ENCODE peak calls at places on chromosomes 11 and 22, in seven cellular contexts. V is NT2/D1, G is HCT116, E is SK-N-SH, A is GM12878, L is H1, B is K562. Y is an unnamed sample.

GRCh38 chr11:84465040-84465439 is 1162.1 kb downstream of the DLG2 start:
- DNase-seq in V (no peak), G (no peak), E (no peak), A (no peak), L (no peak), B (no peak), Y (no peak)

GRCh38 chr11:38562562-38562961 is 1964.5 kb upstream of the RAG2 start:
- DNase-seq in V (no peak), G (no peak), E (no peak), A (no peak), L (no peak), B (no peak), Y (no peak)

GRCh38 chr11:1970956-1971355 is 23.8 kb downstream of the MRPL23 start:
- DNase-seq in V (no peak), G (no peak), E (no peak), A (no peak), L (no peak), B (no peak), Y (no peak)

GRCh38 chr11:11450744-11451362 is 97.8 kb upstream of the CSNK2A3 start:
- DNase-seq in V (no peak), G (peak; percentile 26), E (no peak), A (no peak), L (no peak), B (no peak), Y (no peak)

GRCh38 chr22:49517211-49517610 is 310.5 kb downstream of the BRD1 start:
- DNase-seq in V (no peak), G (no peak), E (no peak), A (no peak), L (no peak), B (no peak), Y (no peak)

GRCh38 chr11:103716363-103716762 is 320.1 kb upstream of the DDI1 start:
- DNase-seq in V (no peak), G (no peak), E (no peak), A (no peak), L (no peak), B (no peak), Y (no peak)

GRCh38 chr22:38230108-38230825 is 28.5 kb downstream of the MAFF start:
- DNase-seq in V (peak; percentile 18), G (no peak), E (no peak), A (no peak), L (no peak), B (no peak), Y (peak; percentile 20)

GRCh38 chr11:6650980-6651379 is 4.6 kb downstream of the DCHS1 start:
- DNase-seq in V (no peak), G (no peak), E (no peak), A (no peak), L (no peak), B (peak; percentile 58), Y (no peak)

GRCh38 chr11:134282121-134283045 is 6.2 kb downstream of the GLB1L3 start:
- DNase-seq in V (no peak), G (no peak), E (no peak), A (no peak), L (no peak), B (no peak), Y (no peak)

DNA sequence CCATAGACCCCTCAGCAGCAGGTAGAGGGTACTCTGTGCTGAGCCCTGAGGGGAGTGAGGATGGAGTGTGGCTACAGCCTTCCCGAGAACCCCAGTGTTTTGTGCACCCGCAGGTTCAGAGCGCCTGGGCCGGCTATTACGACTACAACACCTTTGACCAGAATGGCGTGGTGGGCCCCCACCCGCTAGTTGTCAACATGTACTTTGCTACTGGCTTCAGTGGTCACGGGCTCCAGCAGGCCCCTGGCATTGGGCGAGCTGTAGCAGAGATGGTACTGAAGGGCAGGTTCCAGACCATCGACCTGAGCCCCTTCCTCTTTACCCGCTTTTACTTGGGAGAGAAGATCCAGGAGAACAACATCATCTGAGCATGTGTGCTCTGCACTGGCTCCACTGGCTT is 5.6 kb upstream of the TIRAP start:
- DNase-seq in V (no peak), G (no peak), E (no peak), A (no peak), L (no peak), B (no peak), Y (no peak)
- TF ChIP-seq YY1 in V (no peak), G (no peak), E (no peak), A (no peak), L (no peak), B (no peak), Y (no peak)

GRCh38 chr22:35604671-35605457 is 12.3 kb downstream of the MB start:
- DNase-seq in V (no peak), G (no peak), E (peak; percentile 73), A (no peak), L (no peak), B (peak; percentile 16), Y (no peak)
- TF ChIP-seq YY1 in V (no peak), G (no peak), E (no peak), A (no peak), L (no peak), B (no peak), Y (no peak)

GRCh38 chr11:58597749-58598148 is 18.9 kb downstream of the ZFP91 start:
- DNase-seq in V (no peak), G (no peak), E (no peak), A (no peak), L (no peak), B (no peak), Y (no peak)

GRCh38 chr11:58594826-58595225 is 16.0 kb downstream of the ZFP91 start:
- DNase-seq in V (no peak), G (no peak), E (no peak), A (no peak), L (no peak), B (no peak), Y (no peak)

GRCh38 chr11:58592760-58593472 is 14.1 kb downstream of the ZFP91 start:
- DNase-seq in V (no peak), G (no peak), E (no peak), A (no peak), L (no peak), B (no peak), Y (no peak)

GRCh38 chr11:58600510-58600909 is 21.6 kb downstream of the ZFP91 start:
- DNase-seq in V (no peak), G (no peak), E (no peak), A (no peak), L (no peak), B (no peak), Y (no peak)

GRCh38 chr11:58596621-58597020 is 17.8 kb downstream of the ZFP91 start:
- DNase-seq in V (no peak), G (no peak), E (no peak), A (no peak), L (no peak), B (no peak), Y (no peak)
- TF ChIP-seq YY1 in V (no peak), G (no peak), E (no peak), A (no peak), L (no peak), B (no peak), Y (no peak)

DNA sequence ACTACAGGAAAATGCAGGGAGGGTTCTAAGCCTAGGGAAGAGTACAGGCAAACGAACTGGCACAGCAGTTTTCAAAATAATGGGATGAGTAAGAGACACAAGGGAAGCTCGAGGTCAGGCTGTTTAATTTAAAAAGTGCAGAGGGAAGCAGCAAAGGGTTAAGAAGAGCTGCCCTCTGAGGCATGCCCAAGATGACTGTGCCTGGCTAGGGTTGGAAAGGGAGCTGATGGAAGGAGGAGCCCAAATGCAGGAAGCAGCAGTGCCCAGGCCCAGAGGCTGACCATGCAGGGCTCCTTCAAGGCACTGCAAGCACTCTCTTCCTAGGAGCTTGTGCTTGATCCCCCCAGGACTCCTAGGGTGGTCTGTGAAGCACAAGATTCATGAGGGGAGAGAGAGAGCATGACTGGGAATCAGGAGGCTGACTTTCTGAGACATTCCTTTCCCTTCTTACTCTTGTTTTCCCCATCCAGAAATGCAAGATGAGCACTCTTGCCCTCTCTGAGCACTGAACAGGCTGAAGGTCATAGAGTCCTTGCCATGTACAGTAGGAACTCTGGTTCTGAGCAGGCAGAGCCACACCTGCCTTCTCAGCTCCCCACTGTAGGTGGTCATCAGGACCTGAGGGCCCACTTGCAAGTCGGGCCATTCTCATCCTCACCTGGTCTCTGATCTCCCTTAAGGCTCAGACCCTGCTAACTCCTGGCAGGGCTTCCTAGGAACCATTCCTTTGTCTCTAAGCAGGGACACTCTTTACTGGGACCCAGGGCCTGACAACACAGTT is 46.7 kb upstream of the DRD2 start:
- DNase-seq in V (no peak), G (no peak), E (no peak), A (no peak), L (no peak), B (no peak), Y (no peak)
- TF ChIP-seq YY1 in V (no peak), G (no peak), E (no peak), A (no peak), L (no peak), B (no peak), Y (no peak)

DNA sequence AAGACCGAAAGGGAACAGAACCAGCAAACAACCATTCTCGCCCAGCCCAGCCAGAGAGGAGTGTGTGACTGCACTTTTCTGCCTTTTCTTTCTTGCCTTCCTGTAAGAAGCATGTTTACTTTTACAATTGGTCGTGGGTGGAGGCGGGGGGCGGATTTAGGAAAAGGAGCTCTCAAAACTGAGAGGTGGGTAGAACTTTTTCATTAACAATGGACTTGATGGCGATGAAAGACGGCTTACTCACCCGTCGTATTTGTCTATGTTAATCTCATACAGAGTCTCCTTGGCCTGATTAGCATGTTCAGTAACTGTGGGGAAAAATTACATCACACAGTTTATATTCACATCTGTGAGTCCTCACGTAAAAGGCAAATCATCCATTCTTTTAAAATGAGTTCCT is 27.2 kb downstream of the CERK start:
- DNase-seq in V (no peak), G (no peak), E (no peak), A (no peak), L (no peak), B (no peak), Y (no peak)
- TF ChIP-seq YY1 in V (no peak), G (no peak), E (no peak), A (no peak), L (no peak), B (no peak), Y (no peak)

GRCh38 chr11:78220218-78221157 is 31.8 kb downstream of the USP35 start:
- DNase-seq in V (no peak), G (no peak), E (no peak), A (no peak), L (peak; percentile 23), B (no peak), Y (no peak)

GRCh38 chr11:78218707-78219492 is 30.2 kb downstream of the USP35 start:
- DNase-seq in V (no peak), G (no peak), E (no peak), A (no peak), L (no peak), B (no peak), Y (no peak)

GRCh38 chr11:78221396-78222315 is 32.9 kb downstream of the USP35 start:
- DNase-seq in V (no peak), G (no peak), E (no peak), A (no peak), L (peak; percentile 16), B (no peak), Y (no peak)

GRCh38 chr11:78217650-78218541 is 29.2 kb downstream of the USP35 start:
- DNase-seq in V (no peak), G (no peak), E (no peak), A (no peak), L (no peak), B (no peak), Y (no peak)

GRCh38 chr11:78219493-78220217 is 30.9 kb downstream of the USP35 start:
- DNase-seq in V (no peak), G (no peak), E (no peak), A (no peak), L (no peak), B (no peak), Y (no peak)
- TF ChIP-seq YY1 in V (no peak), G (no peak), E (no peak), A (no peak), L (no peak), B (no peak), Y (no peak)

GRCh38 chr11:65445101-65445603 is 22.6 kb downstream of the NEAT1 start:
- DNase-seq in V (no peak), G (no peak), E (no peak), A (no peak), L (no peak), B (no peak), Y (no peak)
- TF ChIP-seq YY1 in V (no peak), G (no peak), E (no peak), A (no peak), L (no peak), B (no peak), Y (no peak)

Y was measured in HepG2.